ENCODE peak calls at places on chromosome 1, in eight cellular contexts. Z is GM20000; K is MCF 10A; B is ACHN; H is HFFc6; O is GM03348; X is stimulated activated CD8-positive, alpha-beta memory T cell treated with anti-CD3 and anti-CD28 coated beads, Interleukin-15, amount 100 ng/mL, for 4 hours; V is H9. R is an unnamed sample.

GRCh38 chr1:41953291-41953690 is 34.6 kb upstream of the HIVEP3 start:
- DNase-seq in O (no peak), Z (no peak), V (no peak), H (no peak), K (no peak), X (no peak), B (no peak), R (no peak)

GRCh38 chr1:159459551-159459950 is 20.0 kb downstream of the OR10J1 start:
- DNase-seq in V (no peak), X (no peak), O (no peak), B (no peak), Z (no peak), K (no peak), H (no peak), R (no peak)

GRCh38 chr1:28031173-28031572 is 57.2 kb downstream of the EYA3 start:
- DNase-seq in O (peak; percentile 20), X (no peak), H (peak; percentile 4), K (no peak), Z (no peak), V (no peak), B (no peak), R (no peak)

GRCh38 chr1:22652881-22653316 is at the start of gene C1QB:
- DNase-seq in Z (no peak), K (no peak), H (no peak), X (no peak), O (no peak), B (no peak), V (no peak), R (no peak)

GRCh38 chr1:30871276-30871871 is 37.2 kb downstream of the SDC3 start:
- DNase-seq in H (no peak), X (no peak), Z (no peak), V (no peak), O (no peak), K (no peak), B (no peak), R (no peak)

GRCh38 chr1:207239874-207240273 is 81.6 kb upstream of the CD55 start:
- DNase-seq in H (no peak), B (no peak), K (no peak), O (no peak), V (no peak), Z (no peak), X (no peak), R (no peak)

GRCh38 chr1:185291159-185291558 is 25.9 kb downstream of the IVNS1ABP start:
- DNase-seq in H (no peak), Z (no peak), X (no peak), K (no peak), B (no peak), V (no peak), O (no peak), R (no peak)

GRCh38 chr1:82792151-82792550 is 991.4 kb downstream of the ADGRL2 start:
- DNase-seq in V (no peak), H (no peak), Z (no peak), O (no peak), B (no peak), K (no peak), X (no peak), R (no peak)

GRCh38 chr1:11970441-11971185 is 9.6 kb upstream of the MFN2 start:
- DNase-seq in Z (no peak), H (no peak), B (no peak), K (no peak), O (no peak), X (no peak), V (no peak), R (no peak)

GRCh38 chr1:230818411-230818810 is 49.9 kb downstream of the C1orf198 start:
- DNase-seq in V (no peak), K (no peak), X (no peak), B (no peak), O (no peak), H (no peak), Z (no peak), R (no peak)

GRCh38 chr1:17792421-17792820 is 37.3 kb downstream of the ACTL8 start:
- DNase-seq in B (no peak), Z (no peak), O (no peak), V (no peak), X (no peak), K (no peak), H (no peak), R (no peak)

GRCh38 chr1:18866314-18866713 is 6.9 kb upstream of the TAS1R2 start:
- DNase-seq in X (no peak), K (no peak), H (no peak), V (no peak), O (no peak), Z (no peak), B (no peak), R (no peak)

GRCh38 chr1:202590975-202591411 is 119.3 kb downstream of the SYT2 start:
- DNase-seq in O (no peak), B (no peak), X (no peak), V (no peak), K (peak; percentile 53), Z (no peak), H (no peak), R (no peak)

GRCh38 chr1:62800825-62801306 is 16.9 kb downstream of the ATG4C start:
- DNase-seq in V (no peak), X (no peak), Z (peak; percentile 61), B (no peak), H (no peak), K (no peak), O (no peak), R (no peak)

GRCh38 chr1:10339815-10340214 is 59.0 kb upstream of the PGD start:
- DNase-seq in K (peak; percentile 31), Z (no peak), H (peak; percentile 15), B (no peak), V (peak; percentile 78), X (no peak), O (peak; percentile 39), R (no peak)

GRCh38 chr1:243354511-243355153 is 98.8 kb downstream of the SDCCAG8 start:
- DNase-seq in Z (peak; percentile 10), B (peak; percentile 63), H (peak; percentile 8), X (no peak), O (peak; percentile 24), K (no peak), V (no peak), R (no peak)

GRCh38 chr1:23524163-23524562 is 6.9 kb downstream of the E2F2 start:
- DNase-seq in O (no peak), B (no peak), Z (no peak), H (no peak), X (no peak), V (no peak), K (no peak), R (no peak)

GRCh38 chr1:21607549-21608529 is 61.3 kb downstream of the RAP1GAP start:
- DNase-seq in H (peak; percentile 63), B (no peak), Z (peak; percentile 92), V (peak; percentile 100), O (peak; percentile 75), K (peak; percentile 58), X (no peak), R (peak; percentile 22)